ENCODE peak calls at places on chromosomes 4 and X, in seven cellular contexts. A, H, E, Q, G, M and L are unnamed samples.

GRCh38 chrX:54171527-54171926 is 11.5 kb downstream of the FAM120C start:
- DNase-seq in E (no peak), Q (no peak), A (no peak), H (no peak), G (no peak), M (no peak), L (no peak)

GRCh38 chr4:165726831-165727230 is 146.2 kb upstream of the TLL1 start:
- DNase-seq in H (no peak), A (no peak), E (no peak), G (peak), Q (no peak), M (no peak), L (no peak)

GRCh38 chr4:169215656-169216055 is 55.1 kb downstream of the SH3RF1 start:
- DNase-seq in Q (no peak), E (no peak), H (no peak), M (no peak), G (no peak), A (no peak), L (no peak)

GRCh38 chrX:69124108-69124507 is 41.1 kb downstream of the PJA1 start:
- DNase-seq in G (peak), H (no peak), M (no peak), A (no peak), E (no peak), Q (no peak), L (no peak)

GRCh38 chrX:72381439-72382198 is 75.9 kb upstream of the CITED1 start:
- DNase-seq in H (no peak), A (no peak), E (no peak), Q (no peak), G (peak), M (no peak), L (no peak)

GRCh38 chrX:86379209-86379608 is 231.0 kb downstream of the DACH2 start:
- DNase-seq in E (no peak), G (no peak), Q (no peak), M (no peak), H (no peak), A (no peak), L (no peak)

GRCh38 chrX:143869018-143869417 is 14.9 kb upstream of the UBE2NL start:
- DNase-seq in E (no peak), H (no peak), G (no peak), Q (no peak), A (no peak), M (no peak), L (no peak)

GRCh38 chr4:142036795-142037583 is 400.6 kb downstream of the IL15 start:
- DNase-seq in M (no peak), E (no peak), G (peak), H (no peak), A (no peak), Q (no peak), L (no peak)

GRCh38 chrX:68895339-68896250 is 66.8 kb downstream of the EFNB1 start:
- DNase-seq in G (peak), M (peak), A (peak), H (no peak), Q (peak), E (peak), L (peak)

GRCh38 chr4:186227744-186228513 is 622 bp downstream of the KLKB1 start:
- DNase-seq in E (no peak), G (no peak), H (no peak), A (no peak), Q (no peak), M (no peak), L (no peak)

GRCh38 chr4:157727163-157727562 is 445.7 kb downstream of the GASK1B start:
- DNase-seq in G (peak), E (no peak), M (no peak), Q (no peak), A (no peak), H (no peak), L (no peak)

GRCh38 chr4:173527103-173527876 is 2.7 kb downstream of the HAND2 start:
- DNase-seq in M (no peak), Q (no peak), E (peak), A (peak), H (peak), G (no peak), L (peak)

GRCh38 chr4:89836031-89836777 is 757 bp downstream of the SNCA start:
- DNase-seq in M (no peak), Q (no peak), H (no peak), E (no peak), G (no peak), A (no peak), L (no peak)

GRCh38 chrX:8841911-8842310 is 40.7 kb upstream of the FAM9A start:
- DNase-seq in A (no peak), G (peak), E (no peak), Q (no peak), M (no peak), H (no peak), L (no peak)

GRCh38 chr4:85901500-85901899 is 426.6 kb downstream of the ARHGAP24 start:
- DNase-seq in G (peak), A (no peak), H (no peak), Q (no peak), M (no peak), E (no peak), L (no peak)

GRCh38 chrX:7019555-7019954 is 128.0 kb upstream of the STS start:
- DNase-seq in A (no peak), M (no peak), Q (no peak), E (no peak), G (no peak), H (no peak), L (no peak)

DNA sequence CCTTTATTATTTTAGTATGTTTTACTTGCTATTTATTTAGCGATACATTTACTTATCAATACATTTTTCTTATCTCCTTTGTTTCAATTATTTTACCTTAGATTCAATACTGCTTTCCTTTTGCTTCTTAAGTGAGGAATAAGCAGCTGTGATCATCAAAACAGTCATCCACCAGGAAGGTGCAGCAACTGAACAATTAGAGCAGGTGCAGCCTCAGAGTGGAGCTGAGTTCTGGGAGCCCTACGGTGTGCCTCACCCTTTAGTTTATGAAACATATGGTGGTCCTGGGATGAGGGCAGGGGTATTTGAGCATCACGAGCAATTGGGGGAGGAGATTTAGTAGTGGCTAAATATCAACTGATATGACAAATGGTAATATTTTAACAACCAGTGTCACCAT is 111.0 kb downstream of the FRYL start:
- DNase-seq in M (no peak), Q (no peak), A (no peak), E (no peak), G (no peak), H (no peak), L (no peak)
- H3K27ac ChIP-seq in M (peak), Q (peak), A (no peak), E (no peak), G (no peak), H (no peak), L (peak)

DNA sequence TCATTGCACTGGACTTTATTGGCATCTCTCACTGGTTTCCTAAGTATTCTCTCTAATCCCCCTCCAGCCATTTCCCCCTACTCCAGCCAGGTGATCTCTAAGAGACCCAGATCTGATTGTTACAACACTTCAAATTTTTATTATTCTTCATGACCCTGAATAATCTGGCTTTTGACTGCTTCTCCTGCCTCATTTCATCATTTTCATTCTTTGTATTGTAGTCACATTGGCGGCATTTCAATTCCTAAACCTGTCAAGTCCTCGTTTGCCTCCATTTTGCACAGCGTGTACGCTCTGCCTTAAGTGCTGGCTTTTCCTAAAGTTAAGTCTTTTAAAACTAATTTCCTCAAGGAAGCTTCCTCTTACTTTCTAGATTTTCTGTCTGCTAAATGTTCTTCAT is 31.6 kb downstream of the UBE2K start:
- DNase-seq in E (no peak), Q (no peak), A (no peak), G (peak), M (no peak), H (no peak), L (no peak)
- H3K27ac ChIP-seq in E (no peak), Q (no peak), A (no peak), G (no peak), M (no peak), H (no peak), L (no peak)

GRCh38 chr4:52891743-52892142 is 29.6 kb downstream of the RASL11B start:
- DNase-seq in M (no peak), H (no peak), Q (no peak), A (no peak), G (no peak), E (no peak), L (no peak)
- H3K27ac ChIP-seq in M (no peak), H (no peak), Q (no peak), A (no peak), G (no peak), E (no peak), L (no peak)

GRCh38 chr4:105969575-105969974 is 74.3 kb downstream of the NPNT start:
- DNase-seq in G (no peak), M (no peak), H (no peak), E (no peak), Q (no peak), A (no peak), L (no peak)

GRCh38 chr4:105965183-105965800 is 70.0 kb downstream of the NPNT start:
- DNase-seq in M (no peak), Q (no peak), H (no peak), E (no peak), G (no peak), A (no peak), L (no peak)

GRCh38 chr4:105963461-105964400 is 68.5 kb downstream of the NPNT start:
- DNase-seq in Q (no peak), E (no peak), A (no peak), G (peak), H (no peak), M (no peak), L (no peak)

GRCh38 chr4:105967058-105967658 is 71.9 kb downstream of the NPNT start:
- DNase-seq in H (no peak), G (no peak), A (no peak), Q (no peak), M (no peak), E (no peak), L (no peak)

DNA sequence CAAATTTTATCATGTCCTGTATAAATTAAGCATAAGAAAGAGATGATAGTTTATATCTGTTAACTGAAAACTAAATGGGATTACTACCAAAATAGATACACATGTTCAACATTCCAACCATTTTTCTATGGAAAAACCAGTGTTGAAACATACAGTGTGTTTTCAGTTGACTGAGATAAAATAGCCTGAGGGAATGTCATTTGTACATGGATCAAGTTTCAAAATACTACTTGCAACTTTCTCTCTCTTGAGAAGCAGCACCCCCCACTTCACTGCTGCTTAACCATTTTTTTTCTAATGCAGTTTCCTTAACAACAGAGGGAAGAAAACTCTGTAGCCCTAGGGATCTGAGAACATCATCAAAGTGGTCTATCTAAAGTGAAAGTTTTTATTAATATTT is 70.8 kb downstream of the NPNT start:
- DNase-seq in A (no peak), E (no peak), G (peak), Q (no peak), H (no peak), M (no peak), L (no peak)
- H3K27ac ChIP-seq in A (no peak), E (no peak), G (no peak), Q (no peak), H (no peak), M (no peak), L (no peak)

DNA sequence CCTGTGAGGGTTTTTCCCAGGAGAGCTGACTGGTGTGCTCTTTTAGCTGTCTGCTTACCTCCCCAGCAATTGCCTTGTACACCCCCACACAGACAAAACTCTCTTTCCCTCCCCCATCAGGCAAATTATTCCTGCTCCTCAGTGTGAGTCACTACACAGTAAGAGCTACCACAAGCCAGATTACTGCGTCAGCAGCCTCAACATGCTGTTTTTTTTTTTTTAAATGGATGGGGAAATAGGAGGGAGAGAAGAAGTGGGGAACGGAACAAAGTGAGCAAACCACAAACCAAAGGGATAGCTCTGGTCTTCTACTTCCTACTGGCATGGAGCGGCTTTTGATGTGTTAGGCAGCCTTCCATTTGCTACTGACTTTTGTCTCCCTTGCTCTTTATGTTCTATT is 107.5 kb upstream of the ACSL4 start:
- DNase-seq in M (no peak), Q (no peak), E (peak), G (peak), H (no peak), A (peak), L (no peak)
- H3K27ac ChIP-seq in M (peak), Q (no peak), E (peak), G (peak), H (peak), A (peak), L (peak)